ENCODE peak calls at places on chromosomes 7 and 10, in nine cellular contexts. C is fibroblast of lung, Q is Panc1, J is suprapubic skin, G is heart right ventricle, Y is HCT116, R is left ventricle myocardium inferior, B is adrenal gland, F is neural progenitor cell. V is an unnamed sample.

GRCh38 chr10:42872865-42873435 is 90.4 kb downstream of the BMS1 start:
- DNase-seq in C (no peak), Q (no peak), J (no peak), G (no peak), Y (no peak), R (no peak), B (no peak), F (no peak), V (no peak)

GRCh38 chr7:121448429-121448828 is 52.3 kb upstream of the FAM3C start:
- DNase-seq in C (no peak), Q (no peak), J (no peak), G (no peak), Y (no peak), R (no peak), B (no peak), F (no peak), V (no peak)

GRCh38 chr10:121734517-121735137 is 136.4 kb upstream of the FGFR2 start:
- DNase-seq in C (peak), Q (no peak), J (no peak), G (no peak), Y (peak), R (no peak), B (peak), F (peak), V (peak)

GRCh38 chr7:153832160-153832559 is 220.0 kb upstream of the DPP6 start:
- DNase-seq in C (no peak), Q (no peak), J (no peak), G (no peak), Y (no peak), R (no peak), B (no peak), F (no peak), V (no peak)

GRCh38 chr10:100859204-100859763 is 53.5 kb upstream of the SLF2 start:
- DNase-seq in C (no peak), Q (no peak), J (no peak), G (no peak), Y (no peak), R (no peak), B (no peak), F (no peak), V (no peak)

GRCh38 chr7:150781016-150781415 is 19.1 kb downstream of the TMEM176B start:
- DNase-seq in C (peak), Q (no peak), J (no peak), G (no peak), Y (no peak), R (no peak), B (no peak), F (no peak), V (no peak)

GRCh38 chr10:24762966-24763623 is 39.4 kb upstream of the ARHGAP21 start:
- DNase-seq in C (peak), Q (no peak), J (no peak), G (no peak), Y (no peak), R (no peak), B (no peak), F (no peak), V (no peak)

GRCh38 chr10:92354587-92354986 is 63.6 kb downstream of the MARCHF5 start:
- DNase-seq in C (no peak), Q (no peak), J (no peak), G (no peak), Y (no peak), R (no peak), B (no peak), F (no peak), V (no peak)

GRCh38 chr7:37112882-37113281 is 335.8 kb downstream of the ELMO1 start:
- DNase-seq in C (no peak), Q (no peak), J (no peak), G (no peak), Y (no peak), R (no peak), B (peak), F (no peak), V (no peak)

GRCh38 chr7:31107106-31108090 is 55.3 kb downstream of the ADCYAP1R1 start:
- DNase-seq in C (no peak), Q (no peak), J (peak), G (no peak), Y (no peak), R (no peak), B (no peak), F (no peak), V (no peak)

GRCh38 chr7:157482011-157482410 is 145.2 kb downstream of the DNAJB6 start:
- DNase-seq in C (no peak), Q (no peak), J (no peak), G (no peak), Y (no peak), R (no peak), B (no peak), F (no peak), V (no peak)

GRCh38 chr7:103609778-103610177 is 163.8 kb upstream of the SLC26A5 start:
- DNase-seq in C (no peak), Q (no peak), J (no peak), G (no peak), Y (no peak), R (no peak), B (no peak), F (no peak), V (no peak)

GRCh38 chr7:112540839-112541577 is 60.2 kb downstream of the LSMEM1 start:
- DNase-seq in C (no peak), Q (no peak), J (no peak), G (no peak), Y (no peak), R (no peak), B (no peak), F (no peak), V (no peak)

GRCh38 chr7:95199779-95200558 is 124.4 kb downstream of the PON1 start:
- DNase-seq in C (peak), Q (peak), J (no peak), G (no peak), Y (peak), R (no peak), B (peak), F (peak), V (peak)

GRCh38 chr10:59434463-59435326 is 72.3 kb upstream of the FAM13C start:
- DNase-seq in C (peak), Q (no peak), J (no peak), G (no peak), Y (no peak), R (no peak), B (no peak), F (no peak), V (no peak)

GRCh38 chr7:149060161-149060560 is 30.4 kb downstream of the ZNF786 start:
- DNase-seq in C (peak), Q (no peak), J (no peak), G (no peak), Y (no peak), R (no peak), B (peak), F (no peak), V (no peak)

GRCh38 chr7:31315758-31316157 is 24.8 kb downstream of the NEUROD6 start:
- DNase-seq in C (no peak), Q (no peak), J (no peak), G (no peak), Y (no peak), R (no peak), B (no peak), F (no peak), V (no peak)

GRCh38 chr7:135121868-135122267 is 26.0 kb upstream of the TMEM140 start:
- DNase-seq in C (no peak), Q (no peak), J (no peak), G (peak), Y (no peak), R (no peak), B (no peak), F (peak), V (no peak)

GRCh38 chr7:144437370-144438191 is 34.1 kb upstream of the NOBOX start:
- DNase-seq in C (peak), Q (peak), J (no peak), G (no peak), Y (peak), R (no peak), B (peak), F (peak), V (peak)

GRCh38 chr10:118036281-118036875 is 10.4 kb downstream of the RAB11FIP2 start:
- DNase-seq in C (no peak), Q (no peak), J (no peak), G (no peak), Y (no peak), R (no peak), B (no peak), F (no peak), V (no peak)

GRCh38 chr10:75982611-75983369 is 551.4 kb downstream of the LRMDA start:
- DNase-seq in C (peak), Q (no peak), J (no peak), G (no peak), Y (no peak), R (no peak), B (peak), F (no peak), V (no peak)

GRCh38 chr7:1232103-1232466 is 587 bp upstream of the UNCX start:
- DNase-seq in C (no peak), Q (no peak), J (no peak), G (no peak), Y (no peak), R (no peak), B (no peak), F (no peak), V (no peak)

GRCh38 chr7:152568972-152569371 is 107.0 kb downstream of the XRCC2 start:
- DNase-seq in C (no peak), Q (no peak), J (no peak), G (no peak), Y (no peak), R (no peak), B (no peak), F (no peak), V (no peak)

GRCh38 chr7:152120210-152120609 is 94.7 kb downstream of the GALNT11 start:
- DNase-seq in C (no peak), Q (no peak), J (no peak), G (no peak), Y (no peak), R (no peak), B (no peak), F (no peak), V (no peak)

GRCh38 chr10:48363617-48364355 is 57.3 kb downstream of the MAPK8 start:
- DNase-seq in C (peak), Q (peak), J (no peak), G (no peak), Y (peak), R (no peak), B (peak), F (peak), V (peak)

GRCh38 chr7:22859676-22860290 is 37.1 kb upstream of the TOMM7 start:
- DNase-seq in C (no peak), Q (no peak), J (no peak), G (no peak), Y (no peak), R (no peak), B (no peak), F (no peak), V (no peak)

GRCh38 chr7:53596230-53596629 is 560.8 kb downstream of the POM121L12 start:
- DNase-seq in C (no peak), Q (no peak), J (no peak), G (no peak), Y (no peak), R (no peak), B (peak), F (no peak), V (no peak)

DNA sequence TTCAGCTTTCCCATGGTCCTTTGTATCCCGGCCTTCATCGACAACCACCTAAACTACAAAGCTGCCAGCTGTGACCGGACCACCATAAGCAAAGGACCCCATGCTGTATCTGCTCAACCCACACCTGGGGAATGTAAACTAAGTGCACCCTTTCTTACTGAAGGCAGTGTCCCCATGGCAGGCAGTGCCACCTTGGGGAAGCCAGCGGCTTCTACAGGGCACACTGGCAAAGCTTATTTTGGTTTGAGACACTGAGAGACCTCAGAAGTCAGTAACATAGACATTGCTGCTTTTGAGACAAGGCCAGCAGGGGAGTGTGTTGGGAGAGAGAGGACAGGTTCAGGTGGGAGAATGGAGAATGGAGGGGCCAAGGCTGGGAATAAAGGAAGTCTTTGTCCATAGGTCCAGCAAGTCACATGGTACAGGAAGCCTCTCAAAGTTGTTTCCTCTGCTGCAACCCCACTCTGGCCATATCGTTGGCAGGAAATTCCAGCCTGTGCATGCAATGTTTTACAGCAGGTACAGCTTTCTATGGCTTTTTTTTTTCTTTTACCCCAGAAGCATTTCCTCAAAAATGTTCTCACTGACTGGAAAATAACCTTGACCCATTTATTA is 85.9 kb upstream of the NPVF start:
- DNase-seq in C (no peak), Q (no peak), J (no peak), G (no peak), Y (no peak), R (no peak), B (no peak), F (no peak), V (no peak)
- TF ChIP-seq CTCF in C (no peak), Q (no peak), J (no peak), G (no peak), Y (no peak), R (no peak), B (no peak), F (no peak), V (no peak)

DNA sequence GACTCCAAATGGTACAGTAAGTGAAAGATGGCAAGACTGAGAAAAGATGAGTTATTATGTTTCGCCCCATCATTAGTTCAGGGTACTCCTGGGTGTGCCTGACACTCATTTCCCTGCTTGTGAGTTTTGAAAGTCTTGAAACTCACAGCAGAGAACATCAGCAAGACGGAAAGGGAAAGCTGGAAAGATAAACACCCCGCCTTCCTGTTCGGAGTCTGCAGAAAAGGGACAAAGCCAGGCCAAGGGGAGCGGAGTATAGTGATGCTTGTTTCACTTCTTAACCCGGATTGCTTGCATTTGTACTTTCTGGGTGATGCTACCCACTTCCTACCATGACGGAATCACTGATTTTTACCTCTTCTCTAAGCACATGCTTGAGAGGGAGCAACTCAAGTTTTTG is 294.5 kb downstream of the FRMD4A start:
- DNase-seq in C (no peak), Q (no peak), J (no peak), G (no peak), Y (no peak), R (no peak), B (no peak), F (no peak), V (no peak)
- TF ChIP-seq CTCF in C (no peak), Q (no peak), J (no peak), G (no peak), Y (no peak), R (no peak), B (no peak), F (no peak), V (no peak)

DNA sequence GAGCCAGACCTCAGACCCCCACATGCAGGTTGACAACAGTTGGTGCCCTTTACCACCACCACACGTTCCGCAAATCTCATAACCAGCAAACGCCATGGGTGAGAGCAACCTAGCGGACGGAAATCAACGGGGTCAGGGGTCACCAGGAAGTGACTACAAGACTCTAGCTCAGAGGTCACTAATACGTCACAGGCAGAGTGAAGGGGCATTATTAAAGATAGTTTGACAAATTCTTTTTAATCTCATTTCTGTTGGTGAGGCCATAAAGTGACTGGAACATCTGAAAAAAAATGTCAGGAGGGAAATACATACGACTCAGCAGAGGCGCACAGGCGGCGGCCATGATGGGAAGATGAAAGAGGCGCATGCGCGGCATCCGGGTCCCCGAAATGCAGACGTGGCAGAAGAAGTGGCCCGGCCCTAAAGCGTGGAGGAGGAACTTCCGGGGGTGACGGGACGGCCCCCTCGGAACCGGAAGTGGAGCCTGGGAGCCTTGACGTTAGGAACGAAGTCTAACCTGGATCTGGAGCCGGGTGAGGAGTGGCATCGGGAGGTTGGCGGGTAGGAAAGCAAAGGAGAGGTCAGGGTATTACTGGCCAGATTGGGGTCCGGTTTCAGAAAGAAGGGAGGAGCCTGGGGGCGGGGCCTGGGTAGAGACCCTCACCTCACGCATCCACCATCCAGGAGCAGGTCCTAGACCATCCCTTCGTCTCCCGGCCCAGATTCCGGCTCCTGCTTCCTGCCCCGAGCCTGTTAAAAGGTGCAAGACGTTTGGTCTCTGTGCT is at the start of gene SEC24C:
- DNase-seq in C (peak), Q (peak), J (peak), G (peak), Y (peak), R (peak), B (peak), F (peak), V (peak)
- TF ChIP-seq CTCF in C (no peak), Q (no peak), J (no peak), G (no peak), Y (no peak), R (no peak), B (no peak), F (no peak), V (no peak)

GRCh38 chr7:143287935-143288826 is at the start of gene CASP2:
- DNase-seq in C (peak), Q (peak), J (peak), G (peak), Y (peak), R (peak), B (peak), F (peak), V (peak)
- TF ChIP-seq CTCF in C (peak), Q (no peak), J (peak), G (no peak), Y (peak), R (peak), B (peak), F (peak), V (peak)

DNA sequence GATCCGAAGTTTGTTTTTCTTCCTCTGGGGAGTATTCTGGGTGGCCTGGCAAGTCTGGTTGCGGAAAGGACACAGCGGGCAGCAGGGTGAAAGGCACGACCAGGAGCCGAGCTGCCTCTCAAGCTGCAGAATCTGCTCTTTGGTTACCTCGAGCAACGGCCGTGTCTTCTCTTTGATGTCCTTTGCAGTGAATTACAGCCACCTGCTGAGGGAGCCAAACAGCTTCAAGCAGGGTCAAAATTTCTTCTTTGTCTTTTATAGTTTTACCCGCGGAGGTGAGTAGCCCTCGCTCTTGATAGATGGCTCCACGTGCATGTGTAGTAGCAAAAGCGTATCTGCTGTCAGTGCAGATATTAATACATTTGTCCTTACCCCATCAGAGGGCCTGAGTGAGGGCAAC is 177.3 kb upstream of the MBL2 start:
- DNase-seq in C (no peak), Q (no peak), J (no peak), G (no peak), Y (no peak), R (no peak), B (no peak), F (peak), V (no peak)
- TF ChIP-seq CTCF in C (no peak), Q (peak), J (no peak), G (no peak), Y (no peak), R (no peak), B (no peak), F (peak), V (no peak)

GRCh38 chr10:97731346-97732051 is 5.4 kb upstream of the ZFYVE27 start:
- DNase-seq in C (peak), Q (peak), J (no peak), G (no peak), Y (no peak), R (no peak), B (peak), F (peak), V (peak)

GRCh38 chr10:97729014-97729413 is 7.9 kb upstream of the ZFYVE27 start:
- DNase-seq in C (no peak), Q (no peak), J (no peak), G (no peak), Y (no peak), R (no peak), B (no peak), F (no peak), V (no peak)

GRCh38 chr10:97733256-97733655 is 3.7 kb upstream of the ZFYVE27 start:
- DNase-seq in C (no peak), Q (no peak), J (no peak), G (no peak), Y (no peak), R (no peak), B (no peak), F (no peak), V (no peak)

GRCh38 chr10:97734021-97734420 is 2.9 kb upstream of the ZFYVE27 start:
- DNase-seq in C (no peak), Q (no peak), J (no peak), G (no peak), Y (no peak), R (no peak), B (no peak), F (no peak), V (no peak)

DNA sequence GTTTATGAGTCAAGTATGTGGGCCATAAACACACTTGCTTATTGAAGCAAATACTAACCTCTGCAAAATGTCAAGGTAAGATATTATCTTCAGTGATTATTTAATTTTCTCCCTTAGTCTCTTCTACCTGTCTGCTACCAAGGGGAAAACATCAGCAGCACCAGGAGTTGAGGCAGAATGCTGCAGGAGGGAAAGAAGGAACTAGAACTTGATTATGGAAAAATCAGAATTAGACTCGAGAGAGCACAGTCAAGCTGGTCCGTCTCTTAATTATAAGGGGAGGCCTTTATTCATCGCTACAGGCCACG is 4.9 kb upstream of the ZFYVE27 start:
- DNase-seq in C (no peak), Q (no peak), J (no peak), G (no peak), Y (no peak), R (no peak), B (no peak), F (no peak), V (no peak)
- TF ChIP-seq CTCF in C (no peak), Q (peak), J (no peak), G (no peak), Y (no peak), R (peak), B (no peak), F (no peak), V (no peak)

DNA sequence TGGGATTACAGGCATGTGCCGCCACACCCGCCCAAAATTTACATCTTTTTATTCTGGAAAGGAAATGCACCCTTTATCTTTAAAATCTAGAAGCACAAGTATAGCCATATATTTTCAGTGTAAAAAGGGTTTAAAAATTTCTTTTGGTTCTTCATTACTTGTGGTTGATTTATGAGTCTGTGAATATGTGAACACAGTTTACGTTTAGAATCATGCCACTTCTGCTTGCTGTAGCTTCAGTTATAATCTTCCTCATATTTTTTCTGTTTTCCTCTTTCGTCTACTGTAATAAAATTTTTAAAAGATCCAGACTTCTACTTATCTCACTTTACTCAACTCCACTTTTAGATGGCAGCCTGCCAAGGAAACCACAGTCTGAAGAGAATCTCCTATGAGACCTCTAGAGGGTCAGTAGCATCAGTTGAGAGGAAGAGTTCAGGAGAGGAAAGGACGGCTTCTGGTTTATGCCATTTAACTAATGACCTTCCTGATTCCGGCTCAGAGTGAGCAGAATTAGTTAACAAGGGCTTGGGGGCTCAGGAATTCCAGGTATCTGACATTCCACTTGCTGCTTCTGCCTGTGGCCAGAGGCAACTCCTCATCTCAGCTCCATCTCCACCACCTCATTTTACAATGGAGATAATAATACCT is 21.4 kb downstream of the CREB5 start:
- DNase-seq in C (peak), Q (no peak), J (no peak), G (no peak), Y (no peak), R (no peak), B (peak), F (no peak), V (no peak)
- TF ChIP-seq CTCF in C (no peak), Q (no peak), J (no peak), G (no peak), Y (no peak), R (no peak), B (no peak), F (no peak), V (no peak)

V was measured in nephron progenitor cell.